ENCODE peak calls at places on chromosomes 2 and 18, in eight cellular contexts. One of them, this sample, is unnamed.

GRCh38 chr2:41540268-41540963 is 507.4 kb upstream of the PKDCC start:
- DNase-seq in D721Med: no peak
- DNase-seq in IMR-90: no peak
- DNase-seq in CD8-positive, alpha-beta memory T cell: no peak
- DNase-seq in nephron progenitor cell: no peak
- DNase-seq in naive thymus-derived CD8-positive, alpha-beta T cell: no peak
- DNase-seq in spleen: no peak
- DNase-seq in ELF-1: no peak
- DNase-seq in this sample: no peak

GRCh38 chr2:20439503-20439902 is 7.4 kb upstream of the RHOB start:
- DNase-seq in D721Med: no peak
- DNase-seq in IMR-90: no peak
- DNase-seq in CD8-positive, alpha-beta memory T cell: no peak
- DNase-seq in nephron progenitor cell: no peak
- DNase-seq in naive thymus-derived CD8-positive, alpha-beta T cell: no peak
- DNase-seq in spleen: no peak
- DNase-seq in ELF-1: no peak
- DNase-seq in this sample: peak; percentile 97

GRCh38 chr2:118846667-118847446 is 591 bp downstream of the EN1 start:
- DNase-seq in D721Med: no peak
- DNase-seq in IMR-90: no peak
- DNase-seq in CD8-positive, alpha-beta memory T cell: no peak
- DNase-seq in nephron progenitor cell: peak; percentile 51
- DNase-seq in naive thymus-derived CD8-positive, alpha-beta T cell: no peak
- DNase-seq in spleen: no peak
- DNase-seq in ELF-1: peak; percentile 40
- DNase-seq in this sample: peak; percentile 23

GRCh38 chr2:49251766-49252165 is 97.5 kb upstream of the FSHR start:
- DNase-seq in D721Med: no peak
- DNase-seq in IMR-90: peak; percentile 77
- DNase-seq in CD8-positive, alpha-beta memory T cell: no peak
- DNase-seq in nephron progenitor cell: no peak
- DNase-seq in naive thymus-derived CD8-positive, alpha-beta T cell: no peak
- DNase-seq in spleen: no peak
- DNase-seq in ELF-1: no peak
- DNase-seq in this sample: no peak

GRCh38 chr2:3222636-3223035 is 155.0 kb downstream of the EIPR1 start:
- DNase-seq in D721Med: no peak
- DNase-seq in IMR-90: no peak
- DNase-seq in CD8-positive, alpha-beta memory T cell: peak; percentile 33
- DNase-seq in nephron progenitor cell: no peak
- DNase-seq in naive thymus-derived CD8-positive, alpha-beta T cell: peak; percentile 12
- DNase-seq in spleen: no peak
- DNase-seq in ELF-1: no peak
- DNase-seq in this sample: peak; percentile 38

GRCh38 chr2:16617282-16618266 is 48.1 kb downstream of the CYRIA start:
- DNase-seq in D721Med: no peak
- DNase-seq in IMR-90: peak; percentile 56
- DNase-seq in CD8-positive, alpha-beta memory T cell: no peak
- DNase-seq in nephron progenitor cell: no peak
- DNase-seq in naive thymus-derived CD8-positive, alpha-beta T cell: no peak
- DNase-seq in spleen: no peak
- DNase-seq in ELF-1: peak; percentile 63
- DNase-seq in this sample: peak; percentile 14

GRCh38 chr18:5144629-5145028 is 52.4 kb downstream of the AKAIN1 start:
- DNase-seq in D721Med: no peak
- DNase-seq in IMR-90: no peak
- DNase-seq in CD8-positive, alpha-beta memory T cell: no peak
- DNase-seq in nephron progenitor cell: no peak
- DNase-seq in naive thymus-derived CD8-positive, alpha-beta T cell: no peak
- DNase-seq in spleen: no peak
- DNase-seq in ELF-1: no peak
- DNase-seq in this sample: no peak

GRCh38 chr18:46677609-46678470 is 20.8 kb upstream of the LOXHD1 start:
- DNase-seq in D721Med: no peak
- DNase-seq in IMR-90: no peak
- DNase-seq in CD8-positive, alpha-beta memory T cell: no peak
- DNase-seq in nephron progenitor cell: no peak
- DNase-seq in naive thymus-derived CD8-positive, alpha-beta T cell: no peak
- DNase-seq in spleen: no peak
- DNase-seq in ELF-1: peak; percentile 22
- DNase-seq in this sample: no peak

GRCh38 chr18:48541026-48541746 is 2.4 kb downstream of the CTIF start:
- DNase-seq in D721Med: peak; percentile 62
- DNase-seq in IMR-90: peak; percentile 75
- DNase-seq in CD8-positive, alpha-beta memory T cell: no peak
- DNase-seq in nephron progenitor cell: peak; percentile 75
- DNase-seq in naive thymus-derived CD8-positive, alpha-beta T cell: no peak
- DNase-seq in spleen: peak; percentile 93
- DNase-seq in ELF-1: peak; percentile 88
- DNase-seq in this sample: peak; percentile 39

GRCh38 chr2:53018830-53019425 is 748.7 kb upstream of the CHAC2 start:
- DNase-seq in D721Med: no peak
- DNase-seq in IMR-90: peak; percentile 34
- DNase-seq in CD8-positive, alpha-beta memory T cell: no peak
- DNase-seq in nephron progenitor cell: no peak
- DNase-seq in naive thymus-derived CD8-positive, alpha-beta T cell: no peak
- DNase-seq in spleen: no peak
- DNase-seq in ELF-1: no peak
- DNase-seq in this sample: peak; percentile 39

GRCh38 chr18:31744661-31745060 is 16.0 kb downstream of the SLC25A52 start:
- DNase-seq in D721Med: no peak
- DNase-seq in IMR-90: no peak
- DNase-seq in CD8-positive, alpha-beta memory T cell: no peak
- DNase-seq in nephron progenitor cell: no peak
- DNase-seq in naive thymus-derived CD8-positive, alpha-beta T cell: no peak
- DNase-seq in spleen: no peak
- DNase-seq in ELF-1: no peak
- DNase-seq in this sample: no peak

GRCh38 chr2:46548103-46548486 is 68.7 kb downstream of the TMEM247 start:
- DNase-seq in D721Med: no peak
- DNase-seq in IMR-90: no peak
- DNase-seq in CD8-positive, alpha-beta memory T cell: no peak
- DNase-seq in nephron progenitor cell: no peak
- DNase-seq in naive thymus-derived CD8-positive, alpha-beta T cell: no peak
- DNase-seq in spleen: peak; percentile 90
- DNase-seq in ELF-1: no peak
- DNase-seq in this sample: peak; percentile 15

GRCh38 chr2:190524928-190525327 is 9.6 kb downstream of the NEMP2 start:
- DNase-seq in D721Med: no peak
- DNase-seq in IMR-90: no peak
- DNase-seq in CD8-positive, alpha-beta memory T cell: no peak
- DNase-seq in nephron progenitor cell: no peak
- DNase-seq in naive thymus-derived CD8-positive, alpha-beta T cell: no peak
- DNase-seq in spleen: no peak
- DNase-seq in ELF-1: no peak
- DNase-seq in this sample: no peak

GRCh38 chr18:3451989-3452749 is 2.2 kb downstream of the TGIF1 start:
- DNase-seq in D721Med: no peak
- DNase-seq in IMR-90: peak; percentile 69
- DNase-seq in CD8-positive, alpha-beta memory T cell: no peak
- DNase-seq in nephron progenitor cell: peak; percentile 53
- DNase-seq in naive thymus-derived CD8-positive, alpha-beta T cell: peak; percentile 34
- DNase-seq in spleen: peak; percentile 88
- DNase-seq in ELF-1: peak; percentile 82
- DNase-seq in this sample: peak; percentile 45

GRCh38 chr18:49006641-49007136 is 55.9 kb upstream of the SMAD7 start:
- DNase-seq in D721Med: no peak
- DNase-seq in IMR-90: no peak
- DNase-seq in CD8-positive, alpha-beta memory T cell: no peak
- DNase-seq in nephron progenitor cell: no peak
- DNase-seq in naive thymus-derived CD8-positive, alpha-beta T cell: no peak
- DNase-seq in spleen: peak; percentile 40
- DNase-seq in ELF-1: no peak
- DNase-seq in this sample: no peak

GRCh38 chr2:10305254-10305635 is 2.5 kb downstream of the HPCAL1 start:
- DNase-seq in D721Med: no peak
- DNase-seq in IMR-90: no peak
- DNase-seq in CD8-positive, alpha-beta memory T cell: peak; percentile 27
- DNase-seq in nephron progenitor cell: no peak
- DNase-seq in naive thymus-derived CD8-positive, alpha-beta T cell: peak; percentile 45
- DNase-seq in spleen: no peak
- DNase-seq in ELF-1: no peak
- DNase-seq in this sample: no peak

GRCh38 chr2:62196278-62196901 is 475 bp downstream of the B3GNT2 start:
- DNase-seq in D721Med: no peak
- DNase-seq in IMR-90: no peak
- DNase-seq in CD8-positive, alpha-beta memory T cell: peak; percentile 48
- DNase-seq in nephron progenitor cell: no peak
- DNase-seq in naive thymus-derived CD8-positive, alpha-beta T cell: peak; percentile 67
- DNase-seq in spleen: peak; percentile 95
- DNase-seq in ELF-1: peak; percentile 29
- DNase-seq in this sample: peak; percentile 23

GRCh38 chr2:73290049-73290839 is 3.1 kb downstream of the EGR4 start:
- DNase-seq in D721Med: peak; percentile 46
- DNase-seq in IMR-90: peak; percentile 41
- DNase-seq in CD8-positive, alpha-beta memory T cell: no peak
- DNase-seq in nephron progenitor cell: peak; percentile 15
- DNase-seq in naive thymus-derived CD8-positive, alpha-beta T cell: peak; percentile 31
- DNase-seq in spleen: no peak
- DNase-seq in ELF-1: peak; percentile 56
- DNase-seq in this sample: peak; percentile 87

This sample was measured in Kasumi-1.